ENCODE peak calls at places on chromosome 15, in four cellular contexts. A, U, Z and Y are unnamed samples.

GRCh38 chr15:29522373-29523276 is 253.0 kb upstream of the NSMCE3 start:
- DNase-seq in A (no peak), U (no peak), Z (no peak), Y (no peak)

GRCh38 chr15:55637086-55637485 is 48.9 kb upstream of the PYGO1 start:
- DNase-seq in A (no peak), U (no peak), Z (no peak), Y (no peak)

GRCh38 chr15:34616613-34617012 is 33.2 kb upstream of the GOLGA8B start:
- DNase-seq in A (no peak), U (peak), Z (no peak), Y (no peak)

GRCh38 chr15:68629519-68630204 is 50.9 kb downstream of the CORO2B start:
- DNase-seq in A (no peak), U (no peak), Z (no peak), Y (no peak)

GRCh38 chr15:73930371-73930770 is 4.1 kb downstream of the LOXL1 start:
- DNase-seq in A (no peak), U (peak), Z (peak), Y (no peak)

GRCh38 chr15:69036856-69037255 is 22.4 kb downstream of the NOX5 start:
- DNase-seq in A (no peak), U (no peak), Z (no peak), Y (no peak)

GRCh38 chr15:44028349-44028748 is 166.7 kb downstream of the FRMD5 start:
- DNase-seq in A (no peak), U (peak), Z (no peak), Y (no peak)

GRCh38 chr15:58522391-58522790 is 90.6 kb downstream of the LIPC start:
- DNase-seq in A (no peak), U (no peak), Z (peak), Y (no peak)

GRCh38 chr15:39400821-39401550 is 179.9 kb upstream of the THBS1 start:
- DNase-seq in A (no peak), U (peak), Z (no peak), Y (no peak)

GRCh38 chr15:25775317-25775912 is 87.7 kb downstream of the ATP10A start:
- DNase-seq in A (no peak), U (peak), Z (peak), Y (peak)

GRCh38 chr15:47477253-47477652 is 240.1 kb upstream of the SEMA6D start:
- DNase-seq in A (no peak), U (no peak), Z (no peak), Y (no peak)

DNA sequence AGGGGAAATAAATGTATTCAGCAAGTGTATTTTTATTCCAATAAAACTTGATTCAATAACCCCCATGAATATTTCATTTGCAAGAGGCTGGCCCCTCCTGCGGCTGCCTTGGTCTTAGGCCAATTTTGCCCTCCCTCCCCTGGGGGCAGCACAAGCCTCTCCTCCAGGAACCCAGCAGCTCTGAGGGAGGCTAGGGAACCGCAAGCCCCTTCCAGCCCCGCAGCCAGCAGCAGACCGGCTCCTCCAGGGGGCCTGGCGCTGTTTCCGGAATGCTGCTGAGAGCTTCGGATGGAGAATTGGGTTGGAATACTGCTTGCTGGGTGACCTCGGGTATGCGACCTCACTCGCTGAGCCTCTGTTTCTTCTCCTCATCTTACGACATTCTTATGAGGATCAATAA is 150.1 kb downstream of the RAB11A start:
- DNase-seq in A (no peak), U (no peak), Z (no peak), Y (no peak)
- TF ChIP-seq CTCF in A (no peak), U (no peak), Z (no peak), Y (no peak)

DNA sequence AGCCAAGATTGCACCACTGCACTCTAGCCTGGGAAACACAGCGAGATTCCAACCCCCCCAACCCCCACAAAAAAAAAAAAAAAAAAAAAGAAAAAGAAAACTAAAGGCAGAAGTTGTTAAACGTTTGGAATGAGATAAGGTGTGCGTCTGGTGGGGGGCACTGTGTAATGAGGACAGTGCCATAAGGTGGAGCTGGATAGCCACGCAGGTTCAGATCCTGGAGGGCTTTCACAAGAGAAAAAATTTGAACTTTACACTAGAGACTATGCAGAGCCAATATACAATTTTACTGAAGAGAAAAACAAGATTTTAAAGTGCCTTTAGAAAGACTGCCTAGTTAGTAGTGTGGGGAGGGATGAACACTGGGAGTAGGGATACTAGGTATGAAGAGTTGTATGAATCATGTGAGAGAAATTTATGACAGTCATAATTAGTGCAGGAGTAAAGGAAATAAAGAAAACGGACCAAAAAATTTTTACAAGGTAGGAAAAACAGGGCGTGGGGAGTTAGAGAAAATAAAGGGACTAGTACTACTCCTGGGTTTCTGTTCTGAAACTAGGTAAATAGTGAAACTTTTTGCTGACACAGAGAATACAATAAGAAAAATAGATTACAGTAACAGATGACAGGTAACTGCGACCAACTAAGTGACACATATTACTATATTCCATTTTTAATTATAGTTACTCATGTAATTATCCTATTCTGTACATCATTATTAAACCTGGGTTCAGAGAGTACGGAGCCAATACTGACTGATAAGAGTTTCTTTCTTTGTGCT is 108.1 kb downstream of the PEAK1 start:
- DNase-seq in A (no peak), U (no peak), Z (no peak), Y (no peak)
- H3K27ac ChIP-seq in A (no peak), U (no peak), Z (no peak), Y (no peak)

GRCh38 chr15:64895285-64896065 is 16.2 kb upstream of the ANKDD1A start:
- DNase-seq in A (no peak), U (peak), Z (peak), Y (no peak)
- TF ChIP-seq POLR2A in A (no peak), U (no peak), Z (no peak), Y (no peak)

GRCh38 chr15:63287109-63287508 is 9.7 kb downstream of the APH1B start:
- DNase-seq in A (no peak), U (peak), Z (no peak), Y (no peak)

GRCh38 chr15:63292241-63292640 is 14.8 kb downstream of the APH1B start:
- DNase-seq in A (no peak), U (no peak), Z (no peak), Y (no peak)

GRCh38 chr15:63288342-63288741 is 10.9 kb downstream of the APH1B start:
- DNase-seq in A (no peak), U (no peak), Z (no peak), Y (no peak)

GRCh38 chr15:63291507-63291906 is 14.1 kb downstream of the APH1B start:
- DNase-seq in A (no peak), U (peak), Z (no peak), Y (no peak)

GRCh38 chr15:63288778-63289378 is 11.5 kb downstream of the APH1B start:
- DNase-seq in A (no peak), U (peak), Z (no peak), Y (no peak)
- TF ChIP-seq CTCF in A (peak), U (peak), Z (peak), Y (peak)

GRCh38 chr15:101613130-101614000 is 38.8 kb downstream of the TM2D3 start:
- DNase-seq in A (peak), U (peak), Z (peak), Y (peak)
- H3K27ac ChIP-seq in A (no peak), U (no peak), Z (no peak), Y (no peak)

GRCh38 chr15:99104788-99105515 is at the start of gene SYNM:
- DNase-seq in A (peak), U (peak), Z (peak), Y (peak)
- TF ChIP-seq POLR2A in A (peak), U (peak), Z (no peak), Y (peak)

GRCh38 chr15:70424937-70425411 is 327.3 kb upstream of the TLE3 start:
- DNase-seq in A (no peak), U (no peak), Z (no peak), Y (no peak)

GRCh38 chr15:70426065-70426821 is 328.5 kb upstream of the TLE3 start:
- DNase-seq in A (no peak), U (peak), Z (no peak), Y (no peak)

GRCh38 chr15:70428211-70428822 is 330.6 kb upstream of the TLE3 start:
- DNase-seq in A (no peak), U (no peak), Z (no peak), Y (no peak)

GRCh38 chr15:70427531-70428120 is 329.9 kb upstream of the TLE3 start:
- DNase-seq in A (no peak), U (no peak), Z (no peak), Y (no peak)

DNA sequence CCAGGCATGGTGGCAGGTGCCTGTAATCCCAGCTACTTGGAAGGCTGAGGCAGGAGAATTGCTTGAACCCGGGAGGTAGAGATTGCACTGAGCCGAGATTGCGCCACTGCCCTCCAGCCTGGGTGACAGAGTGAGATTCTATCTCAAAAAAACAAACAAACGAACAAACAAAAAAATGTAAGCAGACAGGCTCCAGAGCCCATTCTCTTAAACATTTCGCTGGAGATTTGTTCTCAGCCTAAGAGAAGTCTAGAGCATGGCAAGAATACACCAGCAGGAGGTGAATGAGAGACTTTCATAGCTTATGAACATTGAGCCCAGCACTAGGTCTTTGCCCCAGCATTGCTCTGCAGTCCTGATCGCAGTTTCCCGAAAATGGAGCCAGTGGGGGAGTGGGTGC is 329.4 kb upstream of the TLE3 start:
- DNase-seq in A (no peak), U (no peak), Z (no peak), Y (no peak)
- TF ChIP-seq CTCF in A (no peak), U (no peak), Z (no peak), Y (no peak)

DNA sequence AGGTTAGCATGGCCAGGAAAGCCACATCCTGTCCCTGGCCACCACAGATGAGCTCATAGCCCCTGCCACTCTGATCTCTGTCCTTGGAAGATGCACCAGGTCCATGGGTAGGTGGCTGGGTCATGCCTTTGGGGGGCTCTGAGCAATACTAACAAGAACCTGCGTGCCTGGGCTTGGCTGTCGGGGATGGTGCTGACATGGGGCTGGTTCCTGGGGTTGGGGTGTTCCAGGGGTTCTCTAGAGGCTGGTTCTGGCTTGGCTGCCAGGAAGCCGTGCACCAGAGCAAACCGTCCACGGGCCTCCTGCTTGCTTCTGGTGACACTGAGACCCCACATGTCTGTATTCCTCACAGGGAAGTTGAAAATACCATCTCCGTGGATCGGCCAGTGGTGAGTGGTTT is 44.1 kb downstream of the CAPN3 start:
- DNase-seq in A (no peak), U (no peak), Z (no peak), Y (no peak)
- H3K27ac ChIP-seq in A (no peak), U (no peak), Z (no peak), Y (no peak)